ENCODE peak calls at places on chromosomes 5 and 9, in nine cellular contexts. P is lower lobe of right lung, R is adrenal gland, F is GM23248, V is K562, U is A549, D is suprapubic skin, Q is HCT116, E is neuronal stem cell. J is an unnamed sample. For H3K4me1, the result is how much of the 10 kb centered on the place peaks cover.

GRCh38 chr5:5321137-5321536 is 101.3 kb upstream of the ICE1 start:
- DNase-seq in V (no peak), E (no peak), F (no peak), P (no peak), U (no peak), Q (no peak), D (no peak), R (no peak), J (no peak)

GRCh38 chr9:97500263-97500662 is 1.2 kb upstream of the TMOD1 start:
- DNase-seq in E (no peak), D (no peak), V (no peak), F (no peak), R (no peak), P (no peak), U (no peak), Q (no peak), J (no peak)

GRCh38 chr5:13939647-13940046 is 4.8 kb downstream of the DNAH5 start:
- DNase-seq in U (no peak), D (no peak), F (no peak), Q (no peak), E (peak), R (no peak), P (no peak), V (no peak), J (no peak)

GRCh38 chr9:1490341-1491115 is 440.4 kb downstream of the DMRT2 start:
- DNase-seq in E (no peak), F (peak), D (no peak), V (no peak), Q (no peak), U (no peak), R (no peak), P (no peak), J (no peak)

GRCh38 chr5:65100846-65101678 is 332.3 kb downstream of the CWC27 start:
- DNase-seq in Q (peak), F (peak), E (peak), U (peak), V (peak), P (peak), D (peak), R (peak), J (peak)

GRCh38 chr9:104991144-104991953 is 63.4 kb upstream of the ABCA1 start:
- DNase-seq in Q (peak), F (peak), U (peak), V (peak), E (peak), R (peak), P (peak), D (peak), J (no peak)

GRCh38 chr5:19388391-19388790 is 599.6 kb downstream of the CDH18 start:
- DNase-seq in U (no peak), P (no peak), Q (no peak), F (no peak), R (no peak), V (no peak), E (no peak), D (no peak), J (no peak)

GRCh38 chr9:131291795-131292315 is 2.3 kb downstream of the PLPP7 start:
- DNase-seq in R (no peak), F (no peak), P (no peak), Q (no peak), U (no peak), E (no peak), V (no peak), D (no peak), J (no peak)

GRCh38 chr9:69785757-69786156 is 25.9 kb upstream of the PTAR1 start:
- DNase-seq in E (no peak), F (peak), D (no peak), V (no peak), Q (no peak), U (peak), P (no peak), R (no peak), J (no peak)

GRCh38 chr9:123282343-123283047 is 14.1 kb upstream of the STRBP start:
- DNase-seq in Q (peak), P (no peak), U (peak), V (no peak), F (no peak), D (no peak), R (peak), E (no peak), J (no peak)

GRCh38 chr5:40681351-40682311 is 1.9 kb downstream of the PTGER4 start:
- DNase-seq in D (peak), F (peak), P (peak), Q (no peak), U (no peak), R (no peak), V (no peak), E (no peak), J (no peak)

GRCh38 chr9:15889555-15889954 is 336.7 kb downstream of the CCDC171 start:
- DNase-seq in V (no peak), Q (no peak), R (no peak), U (no peak), D (no peak), E (no peak), F (peak), P (no peak), J (no peak)

GRCh38 chr9:93087971-93088655 is 7.9 kb upstream of the CARD19 start:
- DNase-seq in R (peak), E (no peak), P (peak), U (no peak), V (no peak), F (no peak), D (peak), Q (no peak), J (no peak)

GRCh38 chr9:135827866-135828580 is 79.3 kb downstream of the CAMSAP1 start:
- DNase-seq in R (peak), E (no peak), F (no peak), Q (no peak), D (no peak), V (no peak), U (no peak), P (no peak), J (no peak)

GRCh38 chr5:148860599-148860998 is 34.2 kb downstream of the ADRB2 start:
- DNase-seq in E (no peak), Q (no peak), V (no peak), D (no peak), P (no peak), F (peak), R (no peak), U (no peak), J (no peak)
- H3K4me1 ChIP-seq in E (under half), Q (under half), V (under half), D (under half), P (under half), F (under half), R (under half), U (under half), J (under half)

DNA sequence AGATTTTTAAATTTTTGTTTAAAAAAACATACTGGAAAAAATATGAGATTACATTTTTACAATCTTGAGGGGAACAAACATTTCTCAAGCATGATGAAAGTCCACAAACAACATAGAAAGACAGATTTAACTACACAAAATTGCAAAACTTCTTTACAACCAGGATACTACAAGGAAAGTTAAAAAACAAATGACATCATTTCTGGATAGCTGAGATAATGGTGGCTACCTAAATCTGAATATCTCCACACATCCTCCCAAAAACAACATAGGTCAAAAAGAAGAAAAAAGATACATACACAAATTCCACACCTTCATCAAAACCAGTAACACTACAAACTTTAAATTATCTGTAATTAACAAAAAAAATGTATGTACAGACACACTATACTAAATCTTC is 120.8 kb upstream of the TNPO1 start:
- DNase-seq in E (no peak), Q (no peak), P (no peak), F (no peak), R (no peak), U (no peak), D (no peak), V (no peak), J (no peak)
- H3K4me3 ChIP-seq in E (no peak), Q (no peak), P (no peak), F (no peak), R (no peak), U (no peak), D (no peak), V (no peak), J (no peak)

GRCh38 chr9:129412814-129413536 is 207.9 kb downstream of the C9orf50 start:
- DNase-seq in E (no peak), F (peak), Q (no peak), D (peak), R (peak), P (peak), U (peak), V (no peak), J (no peak)
- H3K27ac ChIP-seq in E (peak), F (peak), Q (peak), D (peak), R (peak), P (peak), U (peak), V (peak), J (no peak)

GRCh38 chr5:141524604-141525597 is 36.0 kb downstream of the PCDHGC5 start:
- DNase-seq in U (peak), E (peak), P (peak), D (peak), F (peak), V (peak), Q (peak), R (peak), J (peak)
- H3K4me1 ChIP-seq in U (under half), E (under half), P (half or more), D (half or more), F (half or more), V (under half), Q (half or more), R (half or more), J (under half)

DNA sequence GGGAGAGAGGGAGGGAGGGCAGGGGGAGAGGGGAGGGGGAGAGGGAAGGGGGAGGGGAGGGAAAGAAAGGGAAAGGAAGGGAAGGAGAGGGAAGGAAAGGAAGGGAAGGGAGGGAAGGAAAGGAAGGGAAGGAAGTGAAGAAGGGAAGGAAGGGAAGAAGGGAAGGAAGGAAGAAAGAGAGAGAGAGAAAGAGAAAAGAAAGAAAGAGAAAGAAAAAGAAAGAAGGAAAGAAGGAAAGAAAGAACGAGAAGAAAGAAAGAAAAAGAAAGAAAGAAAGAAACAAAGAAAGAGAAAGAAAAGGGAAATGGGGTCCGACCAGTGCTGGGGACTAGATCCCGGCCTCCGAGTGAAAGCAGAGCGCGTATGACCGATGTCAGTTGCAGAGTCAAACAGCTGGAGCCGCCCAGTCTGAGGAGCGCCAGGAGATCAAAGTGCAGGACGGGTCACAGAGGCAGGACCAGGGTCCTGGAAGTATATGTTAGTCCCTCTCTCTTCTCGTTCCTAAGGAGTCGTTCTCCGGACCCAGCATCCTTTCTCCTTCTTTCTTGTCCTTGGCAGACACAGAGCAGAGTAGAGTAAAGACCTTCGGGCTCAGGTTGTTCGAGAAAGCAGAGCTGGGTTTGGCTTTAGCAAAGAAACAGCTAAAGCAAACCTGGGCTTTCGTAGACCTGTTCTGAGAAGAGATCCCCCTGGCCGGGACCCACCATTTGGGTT is 305.4 kb upstream of the MSX2 start:
- DNase-seq in E (peak), F (peak), U (peak), Q (peak), R (no peak), P (no peak), D (no peak), V (no peak), J (no peak)
- H3K4me3 ChIP-seq in E (no peak), F (no peak), U (peak), Q (peak), R (no peak), P (peak), D (peak), V (no peak), J (peak)

GRCh38 chr5:80082221-80082620 is 47.1 kb downstream of the THBS4 start:
- DNase-seq in P (no peak), F (no peak), U (no peak), D (no peak), Q (no peak), V (no peak), R (no peak), E (no peak), J (no peak)
- H3K27ac ChIP-seq in P (no peak), F (no peak), U (no peak), D (no peak), Q (no peak), V (no peak), R (no peak), E (no peak), J (no peak)

GRCh38 chr5:79241535-79241979 is 5.6 kb downstream of the JMY start:
- DNase-seq in Q (no peak), D (no peak), V (no peak), U (no peak), F (no peak), P (no peak), R (no peak), E (no peak), J (no peak)
- H3K4me1 ChIP-seq in Q (under half), D (under half), V (under half), U (under half), F (under half), P (under half), R (half or more), E (under half), J (under half)

DNA sequence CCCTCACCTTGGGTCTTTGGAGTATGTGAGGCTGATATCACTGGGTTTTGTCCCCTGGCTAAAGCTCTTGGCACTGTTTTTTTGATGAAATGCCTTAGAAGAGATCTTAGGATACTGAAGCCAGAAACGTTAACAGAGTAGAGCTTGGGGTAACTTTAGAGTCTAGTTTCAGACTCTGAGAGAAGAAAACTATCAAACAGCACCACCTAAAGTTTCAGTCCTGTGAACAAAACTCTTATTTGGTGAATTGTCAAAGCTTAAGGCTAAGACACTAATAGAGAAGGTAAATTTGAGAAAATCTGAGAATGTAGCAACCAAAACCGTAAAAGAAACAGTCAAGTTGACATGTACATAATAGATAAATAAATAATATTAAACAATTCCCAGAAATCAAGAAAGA is 111.7 kb upstream of the PUM3 start:
- DNase-seq in E (no peak), P (no peak), V (no peak), F (no peak), R (no peak), D (no peak), U (no peak), Q (no peak), J (no peak)
- H3K4me3 ChIP-seq in E (no peak), P (no peak), V (no peak), F (no peak), R (no peak), D (no peak), U (no peak), Q (no peak), J (no peak)